ENCODE peak calls at places on chromosomes 1 and 21, in nine cellular contexts. M is cardiac fibroblast, O is neural progenitor cell, W is AG09309, J is NB4, T is AG04450, F is GM10248, D is lower lobe of right lung, U is omental fat pad. R is an unnamed sample.

GRCh38 chr21:35005077-35005476 is 44.0 kb downstream of the RUNX1 start:
- DNase-seq in J (no peak), M (peak), W (no peak), U (no peak), O (no peak), T (no peak), F (no peak), D (no peak), R (no peak)

GRCh38 chr1:205481279-205481617 is 23.2 kb upstream of the CDK18 start:
- DNase-seq in T (no peak), M (no peak), W (no peak), U (no peak), O (no peak), D (no peak), J (no peak), F (no peak), R (no peak)

GRCh38 chr1:221669441-221669840 is 72.4 kb downstream of the DUSP10 start:
- DNase-seq in J (no peak), F (no peak), U (no peak), T (no peak), D (no peak), W (no peak), M (no peak), O (no peak), R (no peak)

GRCh38 chr21:14602418-14602987 is 56.4 kb upstream of the SAMSN1 start:
- DNase-seq in T (no peak), U (no peak), D (no peak), F (peak), J (peak), W (no peak), M (no peak), O (no peak), R (peak)

GRCh38 chr1:44903261-44903660 is 60.2 kb upstream of the PTCH2 start:
- DNase-seq in W (no peak), J (no peak), F (no peak), T (no peak), O (no peak), U (no peak), M (peak), D (no peak), R (no peak)

GRCh38 chr1:244341455-244342450 is 110.0 kb downstream of the ADSS2 start:
- DNase-seq in W (no peak), M (peak), D (no peak), U (no peak), J (peak), T (no peak), F (no peak), O (peak), R (no peak)

GRCh38 chr1:118290571-118290970 is 105.5 kb upstream of the SPAG17 start:
- DNase-seq in D (no peak), J (no peak), U (no peak), M (no peak), T (no peak), F (no peak), W (no peak), O (no peak), R (no peak)

GRCh38 chr1:244239261-244239770 is 188.2 kb downstream of the ZBTB18 start:
- DNase-seq in D (no peak), U (no peak), O (no peak), W (no peak), M (no peak), T (no peak), J (no peak), F (no peak), R (no peak)

GRCh38 chr1:91499904-91500755 is 521 bp upstream of the CDC7 start:
- DNase-seq in O (peak), T (no peak), J (peak), F (no peak), U (no peak), D (no peak), W (no peak), M (no peak), R (peak)

GRCh38 chr1:108590947-108591346 is 31.0 kb downstream of the EEIG2 start:
- DNase-seq in U (no peak), O (no peak), M (peak), T (peak), F (no peak), W (peak), J (peak), D (no peak), R (no peak)

GRCh38 chr21:34996304-34997081 is 52.6 kb downstream of the RUNX1 start:
- DNase-seq in F (no peak), O (no peak), W (no peak), T (no peak), U (peak), D (peak), M (peak), J (no peak), R (no peak)

GRCh38 chr1:119327436-119328155 is 41.0 kb upstream of the HAO2 start:
- DNase-seq in W (peak), T (no peak), M (no peak), F (no peak), U (no peak), O (peak), D (peak), J (peak), R (peak)

GRCh38 chr1:154181944-154182341 is 10.0 kb downstream of the TPM3 start:
- DNase-seq in D (no peak), U (no peak), J (no peak), T (no peak), W (no peak), O (no peak), M (no peak), F (no peak), R (no peak)

GRCh38 chr1:154182342-154183044 is 9.4 kb downstream of the TPM3 start:
- DNase-seq in D (peak), W (no peak), U (peak), J (peak), T (peak), O (peak), M (peak), F (peak), R (peak)

GRCh38 chr1:154179951-154180687 is 11.8 kb downstream of the TPM3 start:
- DNase-seq in T (no peak), F (peak), J (peak), U (no peak), O (peak), W (no peak), D (no peak), M (no peak), R (peak)

GRCh38 chr1:154186177-154186576 is 5.7 kb downstream of the TPM3 start:
- DNase-seq in D (peak), T (no peak), O (peak), M (peak), W (no peak), U (no peak), J (peak), F (peak), R (peak)

GRCh38 chr1:154183045-154183968 is 8.6 kb downstream of the TPM3 start:
- DNase-seq in F (peak), D (peak), J (peak), T (peak), W (peak), O (peak), U (peak), M (peak), R (peak)
- TF ChIP-seq CTCF in F (no peak), D (no peak), J (no peak), T (no peak), W (no peak), O (no peak), U (no peak), M (no peak), R (no peak)

DNA sequence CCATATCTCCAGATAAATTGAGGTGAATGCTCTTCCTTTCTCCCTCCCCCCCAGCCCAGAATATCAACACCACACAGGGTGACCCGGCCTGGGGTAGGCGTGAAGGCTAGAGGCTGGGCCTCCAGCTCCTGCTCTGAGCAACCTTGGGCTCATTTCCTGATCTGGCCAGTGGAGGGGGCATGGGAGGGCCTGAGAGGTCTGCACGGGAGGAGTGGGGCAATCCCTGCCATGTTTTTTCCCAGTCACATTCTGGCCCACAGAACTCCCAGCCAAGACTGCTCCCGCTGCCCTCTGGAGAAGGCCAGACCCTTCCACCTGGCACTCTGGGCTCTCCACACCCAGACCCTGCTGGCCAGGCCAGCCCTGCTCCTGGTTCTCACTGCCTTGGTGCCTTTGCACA is 3.9 kb downstream of the CLDN19 start:
- DNase-seq in W (no peak), U (no peak), M (peak), F (no peak), T (no peak), J (peak), O (peak), D (no peak), R (peak)
- TF ChIP-seq CTCF in W (peak), U (no peak), M (peak), F (peak), T (peak), J (no peak), O (peak), D (no peak), R (no peak)

GRCh38 chr1:199422206-199422605 is 605.3 kb upstream of the NR5A2 start:
- DNase-seq in J (peak), U (no peak), W (peak), O (peak), M (peak), D (no peak), F (no peak), T (peak), R (no peak)
- TF ChIP-seq CTCF in J (no peak), U (no peak), W (peak), O (peak), M (peak), D (no peak), F (peak), T (peak), R (no peak)

GRCh38 chr1:159055181-159055621 is 21.4 kb downstream of the AIM2 start:
- DNase-seq in U (no peak), W (no peak), F (no peak), M (no peak), D (no peak), O (no peak), J (peak), T (no peak), R (no peak)

GRCh38 chr1:159058751-159059150 is 17.8 kb downstream of the AIM2 start:
- DNase-seq in W (no peak), M (no peak), O (no peak), F (no peak), U (no peak), J (no peak), T (no peak), D (no peak), R (no peak)

GRCh38 chr1:159051436-159051835 is 25.1 kb downstream of the AIM2 start:
- DNase-seq in D (no peak), U (no peak), W (no peak), F (no peak), T (no peak), M (no peak), O (no peak), J (no peak), R (no peak)

GRCh38 chr1:159054427-159054826 is 22.1 kb downstream of the AIM2 start:
- DNase-seq in O (no peak), D (no peak), T (no peak), J (no peak), U (no peak), M (no peak), F (no peak), W (no peak), R (no peak)

GRCh38 chr1:159056069-159056698 is 20.4 kb downstream of the AIM2 start:
- DNase-seq in O (peak), U (no peak), J (peak), M (no peak), W (no peak), F (no peak), D (no peak), T (no peak), R (no peak)
- TF ChIP-seq CTCF in O (peak), U (no peak), J (no peak), M (peak), W (no peak), F (peak), D (no peak), T (no peak), R (no peak)

R was measured in GM20000.